ENCODE peak calls at places on chromosomes 12 and 14, in nine cellular contexts. Q is Peyer's patch; O is AG04450; I is uterus; K is effector memory CD4-positive, alpha-beta T cell; J is OCI-LY7; H is A673; Y is right cardiac atrium; P is stomach. Z is an unnamed sample.

GRCh38 chr12:43291516-43291915 is 260.5 kb downstream of the ADAMTS20 start:
- DNase-seq in Q (no peak), O (peak), I (no peak), K (no peak), J (no peak), H (no peak), Y (no peak), P (no peak), Z (no peak)

GRCh38 chr14:46571970-46572369 is 79.6 kb downstream of the RPL10L start:
- DNase-seq in Q (no peak), O (no peak), I (no peak), K (no peak), J (no peak), H (peak), Y (no peak), P (no peak), Z (no peak)

GRCh38 chr12:81962126-81962856 is 203.1 kb upstream of the PPFIA2 start:
- DNase-seq in Q (no peak), O (no peak), I (no peak), K (no peak), J (no peak), H (no peak), Y (no peak), P (no peak), Z (no peak)

GRCh38 chr12:18595406-18595805 is 142.4 kb downstream of the PLCZ1 start:
- DNase-seq in Q (no peak), O (no peak), I (no peak), K (no peak), J (no peak), H (no peak), Y (no peak), P (no peak), Z (no peak)

GRCh38 chr14:92397140-92397815 is 74.3 kb downstream of the SLC24A4 start:
- DNase-seq in Q (no peak), O (no peak), I (no peak), K (no peak), J (no peak), H (peak), Y (no peak), P (no peak), Z (no peak)

GRCh38 chr12:112705037-112705632 is 86.4 kb upstream of the RPH3A start:
- DNase-seq in Q (no peak), O (no peak), I (no peak), K (no peak), J (no peak), H (peak), Y (no peak), P (no peak), Z (no peak)

GRCh38 chr12:121537814-121538698 is 42.8 kb downstream of the KDM2B start:
- DNase-seq in Q (no peak), O (no peak), I (no peak), K (no peak), J (peak), H (peak), Y (peak), P (peak), Z (peak)

GRCh38 chr12:101325590-101325989 is 45.7 kb downstream of the UTP20 start:
- DNase-seq in Q (no peak), O (no peak), I (no peak), K (no peak), J (no peak), H (no peak), Y (no peak), P (no peak), Z (no peak)

GRCh38 chr12:15842106-15842505 is 40.1 kb upstream of the STRAP start:
- DNase-seq in Q (no peak), O (peak), I (no peak), K (no peak), J (no peak), H (no peak), Y (no peak), P (no peak), Z (no peak)

GRCh38 chr12:13816394-13816793 is 165.0 kb downstream of the GRIN2B start:
- DNase-seq in Q (no peak), O (no peak), I (no peak), K (no peak), J (no peak), H (no peak), Y (no peak), P (no peak), Z (no peak)

GRCh38 chr14:64294672-64295413 is 672 bp upstream of the ESR2 start:
- DNase-seq in Q (peak), O (peak), I (peak), K (peak), J (peak), H (peak), Y (peak), P (peak), Z (peak)

GRCh38 chr12:114911196-114911595 is 227.2 kb upstream of the TBX3 start:
- DNase-seq in Q (no peak), O (no peak), I (no peak), K (no peak), J (no peak), H (no peak), Y (no peak), P (no peak), Z (no peak)

GRCh38 chr12:8156845-8157244 is at the start of gene ZNF705A:
- DNase-seq in Q (no peak), O (peak), I (no peak), K (no peak), J (no peak), H (peak), Y (no peak), P (no peak), Z (no peak)

GRCh38 chr14:51652168-51653095 is 722 bp downstream of the FRMD6 start:
- DNase-seq in Q (peak), O (no peak), I (peak), K (peak), J (peak), H (no peak), Y (peak), P (peak), Z (peak)

GRCh38 chr12:58204086-58204485 is 262.7 kb downstream of the ATP23 start:
- DNase-seq in Q (no peak), O (no peak), I (no peak), K (no peak), J (no peak), H (peak), Y (no peak), P (no peak), Z (no peak)

GRCh38 chr12:44015333-44015941 is 179.6 kb downstream of the TMEM117 start:
- DNase-seq in Q (no peak), O (peak), I (no peak), K (no peak), J (peak), H (peak), Y (no peak), P (no peak), Z (no peak)

GRCh38 chr12:94263011-94263786 is 114.8 kb downstream of the PLXNC1 start:
- DNase-seq in Q (peak), O (no peak), I (peak), K (peak), J (peak), H (no peak), Y (peak), P (no peak), Z (no peak)

DNA sequence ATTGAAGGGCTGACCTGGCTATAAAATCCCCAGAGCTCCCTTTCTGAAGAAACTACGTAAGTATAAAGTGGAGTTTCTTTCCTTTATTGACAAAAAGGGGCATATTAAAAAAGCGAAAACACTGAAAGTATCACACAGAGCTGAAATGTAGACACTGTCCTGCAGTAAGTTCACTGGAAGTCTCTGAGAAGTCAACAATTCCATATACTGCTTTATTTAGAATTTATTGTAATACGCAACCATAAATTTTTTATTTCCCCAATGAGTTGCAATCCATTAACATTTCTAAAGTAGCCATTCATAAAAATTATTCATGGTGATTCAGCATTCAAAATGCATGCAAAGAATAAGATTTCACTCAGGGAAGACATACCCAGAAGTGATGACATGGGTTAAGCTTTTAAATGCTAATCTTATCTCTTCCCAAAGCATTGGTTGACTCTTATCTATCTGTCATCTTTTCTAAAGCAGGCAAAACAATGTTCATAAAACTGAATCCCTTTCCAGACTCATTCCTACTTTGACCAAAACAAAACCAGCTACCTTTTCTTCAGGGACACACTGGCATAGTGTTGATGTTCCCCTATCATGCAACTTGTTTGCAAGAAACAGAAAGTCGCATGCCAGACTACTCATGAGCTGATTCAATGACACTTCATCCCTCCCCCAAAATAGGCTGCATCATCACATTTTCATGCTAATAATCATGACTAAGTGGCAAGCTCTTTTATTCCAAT is 17.3 kb downstream of the KITLG start:
- DNase-seq in Q (no peak), O (no peak), I (no peak), K (no peak), J (no peak), H (no peak), Y (no peak), P (no peak), Z (no peak)
- H3K27ac ChIP-seq in Q (no peak), O (no peak), I (no peak), K (no peak), J (no peak), H (no peak), Y (no peak), P (peak), Z (no peak)

GRCh38 chr12:90627180-90627896 is 327.6 kb downstream of the CCER1 start:
- DNase-seq in Q (no peak), O (peak), I (no peak), K (no peak), J (no peak), H (no peak), Y (no peak), P (no peak), Z (no peak)

GRCh38 chr12:90621927-90622326 is 333.0 kb downstream of the CCER1 start:
- DNase-seq in Q (no peak), O (peak), I (no peak), K (no peak), J (no peak), H (no peak), Y (no peak), P (no peak), Z (no peak)

GRCh38 chr12:90618606-90619005 is 336.4 kb downstream of the CCER1 start:
- DNase-seq in Q (no peak), O (no peak), I (no peak), K (no peak), J (no peak), H (no peak), Y (no peak), P (no peak), Z (no peak)

GRCh38 chr12:90619943-90620342 is 335.0 kb downstream of the CCER1 start:
- DNase-seq in Q (no peak), O (no peak), I (no peak), K (no peak), J (no peak), H (no peak), Y (no peak), P (no peak), Z (no peak)

DNA sequence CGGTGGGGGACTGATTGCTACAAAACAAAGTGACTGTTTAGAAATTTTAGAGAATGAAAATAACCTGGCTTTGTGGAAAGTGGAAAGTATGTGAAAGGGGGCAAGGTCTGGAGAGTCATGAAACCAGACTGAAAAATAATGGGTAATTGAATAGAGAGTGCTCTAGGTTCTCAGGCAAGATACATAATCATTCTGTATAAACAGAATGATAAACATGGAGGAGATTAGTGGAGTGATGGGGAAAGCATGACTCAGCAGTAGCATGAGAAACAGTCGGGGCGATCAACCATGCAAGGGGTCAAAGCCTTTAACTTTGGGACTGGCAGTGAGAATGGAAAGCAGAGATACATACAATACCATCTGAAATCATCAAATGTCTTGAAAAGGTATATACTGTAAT is 332.5 kb downstream of the CCER1 start:
- DNase-seq in Q (no peak), O (peak), I (no peak), K (no peak), J (no peak), H (no peak), Y (no peak), P (no peak), Z (no peak)
- H3K27ac ChIP-seq in Q (no peak), O (peak), I (no peak), K (no peak), J (no peak), H (no peak), Y (no peak), P (no peak), Z (no peak)

DNA sequence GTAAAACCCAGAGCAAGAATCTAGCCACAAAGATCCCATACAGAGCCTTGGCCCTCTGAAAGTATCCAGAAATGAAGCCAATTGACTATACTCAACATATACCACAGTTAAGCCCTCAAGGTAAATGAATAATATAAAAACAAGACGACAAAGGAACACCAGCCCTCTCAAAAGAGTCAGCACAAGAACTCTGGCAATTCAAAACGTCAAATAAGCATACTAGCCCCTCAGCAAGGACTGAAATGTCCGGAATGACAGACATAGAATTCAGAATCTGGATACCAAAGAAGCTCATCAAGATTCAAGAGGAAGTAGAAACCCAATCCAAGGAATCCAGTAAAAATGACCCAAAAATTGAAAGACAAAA is 49.9 kb downstream of the GTF2A1 start:
- DNase-seq in Q (no peak), O (no peak), I (no peak), K (no peak), J (no peak), H (no peak), Y (no peak), P (no peak), Z (no peak)
- H3K27ac ChIP-seq in Q (peak), O (no peak), I (peak), K (peak), J (peak), H (peak), Y (no peak), P (peak), Z (peak)

DNA sequence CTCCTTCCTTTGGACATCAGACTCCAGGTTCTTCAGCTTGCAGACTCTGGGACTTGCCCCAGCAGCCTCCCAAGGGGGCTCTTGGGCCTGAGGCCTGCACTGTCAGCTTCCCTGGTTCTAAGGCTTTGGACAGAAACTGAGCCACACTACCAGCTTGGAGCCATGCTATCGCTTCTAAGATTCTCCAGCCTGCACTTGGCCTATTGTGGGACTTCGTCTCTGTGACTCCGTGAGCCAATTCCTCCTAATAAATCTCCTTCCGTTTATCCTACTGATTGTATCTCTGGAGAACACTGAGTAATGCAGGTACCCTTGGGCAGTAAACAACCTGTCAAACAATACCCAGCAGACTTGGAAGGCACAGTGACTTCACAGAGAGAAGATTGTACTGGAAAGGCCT is 24.9 kb upstream of the RHOJ start:
- DNase-seq in Q (no peak), O (no peak), I (no peak), K (no peak), J (no peak), H (no peak), Y (peak), P (no peak), Z (no peak)
- H3K27ac ChIP-seq in Q (no peak), O (no peak), I (peak), K (no peak), J (no peak), H (no peak), Y (no peak), P (no peak), Z (no peak)

DNA sequence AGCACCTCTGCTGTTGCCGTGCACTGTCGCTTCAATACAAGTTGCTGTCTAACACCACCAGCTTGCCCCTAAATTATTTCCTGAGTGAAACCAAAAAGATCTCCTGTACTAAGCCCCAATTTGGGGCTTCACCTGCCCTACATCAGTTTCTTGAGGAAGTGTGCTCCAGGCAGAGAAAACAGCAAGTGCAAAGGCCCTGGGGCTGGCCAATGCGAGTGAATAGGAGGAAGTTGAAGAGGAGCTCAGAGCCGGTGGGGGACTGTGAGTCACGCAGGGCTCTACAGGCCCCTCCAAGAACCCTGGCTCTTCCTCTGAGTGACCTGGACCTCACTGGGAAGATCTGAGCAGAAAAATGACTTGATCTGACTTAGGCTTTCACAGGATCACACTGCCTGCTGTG is 117.2 kb downstream of the IPO8 start:
- DNase-seq in Q (no peak), O (no peak), I (no peak), K (no peak), J (no peak), H (no peak), Y (no peak), P (no peak), Z (no peak)
- H3K27ac ChIP-seq in Q (no peak), O (no peak), I (no peak), K (no peak), J (no peak), H (no peak), Y (no peak), P (no peak), Z (no peak)

DNA sequence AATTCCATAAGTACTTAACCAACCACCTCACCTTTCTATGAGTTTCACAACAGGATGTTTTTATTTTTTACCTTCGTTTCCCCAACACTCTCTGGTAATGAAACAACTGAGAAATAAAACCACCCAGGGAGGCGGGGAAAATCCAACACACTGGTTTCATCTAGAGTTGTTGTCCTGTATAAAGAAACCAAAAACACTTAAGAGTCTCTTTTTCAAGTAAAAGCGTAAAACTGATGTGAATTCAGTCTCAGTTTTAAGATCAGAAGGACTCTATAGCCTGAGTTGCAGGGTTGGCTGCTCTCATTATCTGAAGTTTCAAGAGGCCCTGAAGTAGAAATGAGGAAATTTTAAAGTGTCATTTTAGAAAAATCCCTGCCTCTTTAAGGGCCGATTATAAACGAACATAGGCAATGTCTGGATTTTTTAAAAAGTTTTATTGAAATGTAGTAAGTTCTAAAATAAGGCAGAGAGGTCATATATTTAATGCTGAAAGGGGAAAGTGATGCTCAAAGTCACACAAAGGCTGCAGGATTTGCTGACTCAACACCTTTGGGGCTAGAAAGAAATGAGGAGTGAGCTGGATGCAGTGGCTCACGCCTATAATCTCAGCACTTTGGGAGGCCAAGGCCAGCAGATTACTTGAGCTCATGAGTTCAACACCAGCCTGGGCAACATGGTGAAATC is 27.2 kb downstream of the HIGD1C start:
- DNase-seq in Q (no peak), O (no peak), I (no peak), K (no peak), J (no peak), H (no peak), Y (no peak), P (no peak), Z (no peak)
- H3K27ac ChIP-seq in Q (no peak), O (no peak), I (no peak), K (no peak), J (no peak), H (no peak), Y (no peak), P (peak), Z (no peak)

DNA sequence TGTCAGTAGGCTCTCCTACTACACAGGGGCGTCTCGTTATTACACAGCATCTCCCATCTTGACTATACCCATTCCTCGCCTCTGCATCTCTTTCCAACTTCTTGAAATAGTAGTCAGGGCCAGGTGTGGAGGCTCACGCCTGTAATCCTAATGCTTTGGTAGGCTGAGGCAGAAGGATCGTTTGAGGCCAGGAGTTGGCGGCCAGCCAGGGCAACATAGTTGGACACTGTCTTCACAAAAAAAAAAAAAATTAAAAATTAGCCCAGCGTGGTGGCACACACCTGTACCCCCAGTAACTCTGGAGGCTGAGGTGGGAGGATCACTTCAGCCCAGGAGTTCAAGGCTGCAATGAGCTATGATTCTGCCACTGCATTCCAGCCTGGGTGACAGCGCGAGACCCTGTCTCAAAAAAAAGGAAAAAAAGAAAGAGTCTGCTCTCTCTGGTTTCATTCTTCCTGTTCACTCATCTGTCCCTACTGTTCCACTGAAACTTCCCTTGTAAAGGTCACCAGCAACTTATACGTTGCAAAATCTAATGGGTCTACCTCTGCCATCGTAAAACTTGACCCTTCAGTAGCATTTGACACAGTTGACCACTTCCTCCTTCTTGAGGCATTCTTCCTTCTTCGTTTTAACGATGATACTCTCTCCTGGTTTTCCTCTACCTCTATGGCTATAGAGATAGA is 41.0 kb upstream of the PTGR2 start:
- DNase-seq in Q (no peak), O (no peak), I (no peak), K (no peak), J (no peak), H (no peak), Y (no peak), P (no peak), Z (no peak)
- H3K27ac ChIP-seq in Q (no peak), O (no peak), I (no peak), K (no peak), J (no peak), H (no peak), Y (no peak), P (no peak), Z (no peak)

GRCh38 chr14:60656755-60657608 is 7.7 kb upstream of the SIX1 start:
- DNase-seq in Q (peak), O (no peak), I (peak), K (no peak), J (peak), H (peak), Y (peak), P (peak), Z (peak)
- H3K27ac ChIP-seq in Q (no peak), O (peak), I (no peak), K (no peak), J (peak), H (peak), Y (no peak), P (peak), Z (no peak)

Z was measured in ovary.